ENCODE peak calls at places on chromosome 13, in eight cellular contexts. E, A, Y, P, R, D, F and V are unnamed samples.

GRCh38 chr13:60931858-60932546 is 483.6 kb downstream of the PCDH20 start:
- DNase-seq in A (no peak), E (no peak), F (no peak), R (peak; percentile 17), D (no peak), Y (no peak), P (no peak), V (no peak)

GRCh38 chr13:37226966-37227365 is 121.5 kb upstream of the CSNK1A1L start:
- DNase-seq in E (no peak), D (no peak), P (peak; percentile 29), R (peak; percentile 40), Y (no peak), F (no peak), A (no peak), V (no peak)

GRCh38 chr13:102589291-102589822 is 7.4 kb upstream of the TPP2 start:
- DNase-seq in Y (no peak), D (no peak), R (no peak), F (no peak), A (no peak), E (no peak), P (no peak), V (no peak)

GRCh38 chr13:23554000-23554399 is 16.2 kb upstream of the TNFRSF19 start:
- DNase-seq in P (peak; percentile 33), Y (no peak), E (no peak), R (no peak), D (no peak), A (no peak), F (no peak), V (no peak)

GRCh38 chr13:103188688-103189326 is 122.6 kb upstream of the SLC10A2 start:
- DNase-seq in A (no peak), D (no peak), F (no peak), E (no peak), R (peak; percentile 64), P (peak; percentile 23), Y (peak; percentile 1), V (no peak)

GRCh38 chr13:41139296-41139966 is 6.8 kb upstream of the KBTBD6 start:
- DNase-seq in Y (no peak), E (no peak), F (no peak), R (peak; percentile 47), D (no peak), A (no peak), P (peak; percentile 55), V (no peak)

GRCh38 chr13:101512650-101513049 is 60.2 kb downstream of the ITGBL1 start:
- DNase-seq in D (no peak), A (no peak), Y (no peak), P (peak; percentile 44), F (no peak), E (no peak), R (peak; percentile 86), V (no peak)

GRCh38 chr13:33328691-33329090 is 43.1 kb upstream of the STARD13 start:
- DNase-seq in P (no peak), A (no peak), Y (no peak), R (no peak), D (no peak), E (no peak), F (peak; percentile 3), V (no peak)

GRCh38 chr13:95552539-95553270 is at the start of gene CLDN10:
- DNase-seq in E (no peak), R (no peak), D (peak; percentile 92), A (no peak), Y (no peak), P (no peak), F (peak; percentile 71), V (no peak)

GRCh38 chr13:26679945-26680516 is 80.6 kb downstream of the GPR12 start:
- DNase-seq in A (no peak), E (no peak), P (peak; percentile 11), Y (no peak), D (peak; percentile 58), R (peak; percentile 39), F (no peak), V (no peak)

GRCh38 chr13:95494082-95494681 is 58.3 kb upstream of the CLDN10 start:
- DNase-seq in D (no peak), P (peak; percentile 72), A (no peak), F (peak; percentile 51), E (peak; percentile 39), Y (peak; percentile 48), R (peak; percentile 75), V (peak; percentile 41)

GRCh38 chr13:100269837-100270236 is 180.9 kb downstream of the PCCA start:
- DNase-seq in Y (no peak), P (peak; percentile 86), D (no peak), A (no peak), E (peak; percentile 66), R (peak; percentile 83), F (no peak), V (no peak)

GRCh38 chr13:110323172-110323851 is 16.2 kb downstream of the COL4A2 start:
- DNase-seq in E (no peak), A (no peak), D (peak; percentile 40), P (peak; percentile 72), F (no peak), R (peak; percentile 96), Y (no peak), V (no peak)

GRCh38 chr13:51814825-51815650 is 11.1 kb upstream of the DHRS12 start:
- DNase-seq in R (peak; percentile 43), Y (peak; percentile 60), P (peak; percentile 59), D (peak; percentile 73), F (peak; percentile 67), E (peak; percentile 74), A (no peak), V (peak; percentile 53)

GRCh38 chr13:99366075-99366987 is 59.1 kb upstream of the GPR183 start:
- DNase-seq in F (no peak), P (no peak), E (no peak), D (no peak), Y (no peak), R (no peak), A (no peak), V (no peak)

GRCh38 chr13:49235856-49236431 is 11.8 kb upstream of the CDADC1 start:
- DNase-seq in E (no peak), F (no peak), D (no peak), Y (no peak), A (no peak), P (no peak), R (no peak), V (no peak)

GRCh38 chr13:39634956-39635355 is 20.5 kb upstream of the COG6 start:
- DNase-seq in A (no peak), E (no peak), Y (no peak), D (no peak), P (no peak), R (no peak), F (no peak), V (no peak)

GRCh38 chr13:97600438-97601080 is 166.6 kb downstream of the RAP2A start:
- DNase-seq in E (no peak), R (peak; percentile 66), Y (no peak), P (peak; percentile 77), F (no peak), D (no peak), A (no peak), V (no peak)

GRCh38 chr13:47457631-47458030 is 543.4 kb downstream of the SUCLA2 start:
- DNase-seq in A (no peak), F (no peak), P (peak; percentile 85), E (no peak), Y (no peak), R (no peak), D (no peak), V (no peak)

GRCh38 chr13:47463002-47463401 is 538.1 kb downstream of the SUCLA2 start:
- DNase-seq in P (no peak), R (no peak), Y (no peak), E (no peak), F (no peak), A (no peak), D (no peak), V (no peak)

GRCh38 chr13:47455581-47455980 is 545.5 kb downstream of the SUCLA2 start:
- DNase-seq in F (no peak), R (no peak), E (no peak), P (peak; percentile 52), Y (no peak), A (no peak), D (no peak), V (no peak)

GRCh38 chr13:47463726-47464125 is 537.3 kb downstream of the SUCLA2 start:
- DNase-seq in R (peak; percentile 67), Y (no peak), D (peak; percentile 53), F (no peak), A (no peak), P (peak; percentile 78), E (no peak), V (no peak)

DNA sequence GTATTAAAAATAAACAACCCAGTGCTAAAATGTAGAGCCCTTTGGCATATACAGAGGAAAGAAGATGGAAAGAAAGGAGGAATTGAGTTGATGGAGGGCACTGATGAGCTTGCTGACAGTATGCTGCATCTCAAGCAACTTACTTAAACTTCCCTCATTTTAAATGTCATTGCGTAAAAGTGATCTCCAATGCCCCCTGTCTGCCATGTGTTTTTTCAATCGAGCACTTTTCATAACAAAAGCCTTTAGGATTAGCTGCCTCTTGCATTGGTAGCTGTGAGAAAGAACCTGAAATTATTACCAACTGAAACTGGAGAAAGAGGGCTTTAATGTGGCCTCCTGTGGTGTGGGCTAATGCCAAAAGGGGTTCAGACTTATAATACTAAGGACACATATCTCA is 541.6 kb downstream of the SUCLA2 start:
- DNase-seq in R (peak; percentile 64), D (no peak), Y (no peak), E (no peak), A (no peak), F (no peak), P (peak; percentile 67), V (no peak)
- TF ChIP-seq CTCF in R (peak; percentile 44), D (peak; percentile 62), Y (no peak), E (no peak), A (no peak), F (peak; percentile 38), P (peak; percentile 50), V (peak; percentile 15)

DNA sequence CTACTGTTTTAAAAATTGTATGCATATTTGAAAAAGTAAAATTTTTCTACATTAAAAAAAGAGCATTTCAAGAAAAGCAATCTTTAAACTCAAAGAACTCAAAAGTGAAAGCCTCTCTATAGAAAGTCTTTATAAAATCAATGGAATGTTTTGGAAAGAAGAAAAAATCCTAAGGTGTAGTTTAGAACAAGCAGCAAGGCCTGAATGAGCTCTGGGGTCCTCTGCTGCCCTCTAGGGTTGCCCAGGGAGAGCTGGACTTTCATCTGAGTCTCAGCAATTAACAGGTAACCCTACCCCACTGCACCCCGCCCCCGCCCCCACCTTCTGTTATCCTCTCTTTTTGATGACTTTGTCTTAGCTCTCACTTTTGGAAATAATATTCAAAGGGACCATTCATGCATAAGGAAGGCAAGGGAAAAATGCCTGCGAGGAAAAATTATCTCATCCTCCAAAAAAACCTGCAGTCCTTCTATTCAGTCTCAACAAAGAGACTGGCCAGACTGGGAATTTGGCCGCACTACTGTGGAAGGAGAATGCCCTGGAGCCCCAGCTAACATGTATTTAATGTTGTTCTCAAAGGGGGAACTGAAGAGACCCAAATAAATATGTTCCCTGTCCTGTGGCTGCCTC is 24.1 kb downstream of the SLC25A30 start:
- DNase-seq in E (no peak), F (no peak), P (peak; percentile 63), R (peak; percentile 64), A (no peak), D (peak; percentile 72), Y (peak; percentile 58), V (peak; percentile 31)
- TF ChIP-seq CTCF in E (peak; percentile 64), F (peak; percentile 77), P (peak; percentile 73), R (peak; percentile 84), A (no peak), D (peak; percentile 86), Y (peak; percentile 55), V (peak; percentile 52)

GRCh38 chr13:78137404-78138142 is 218.9 kb upstream of the EDNRB start:
- DNase-seq in Y (peak; percentile 6), F (peak; percentile 35), E (peak; percentile 27), A (no peak), R (peak; percentile 75), D (peak; percentile 66), P (peak; percentile 74), V (peak; percentile 14)
- TF ChIP-seq CTCF in Y (peak; percentile 54), F (peak; percentile 87), E (peak; percentile 56), A (peak; percentile 18), R (peak; percentile 70), D (peak; percentile 80), P (peak; percentile 78), V (peak; percentile 64)

GRCh38 chr13:91036886-91037285 is 310.6 kb upstream of the MIR17HG start:
- DNase-seq in A (no peak), Y (no peak), F (no peak), R (no peak), P (no peak), E (no peak), D (no peak), V (no peak)
- TF ChIP-seq CTCF in A (no peak), Y (no peak), F (no peak), R (no peak), P (no peak), E (no peak), D (no peak), V (no peak)